ENCODE peak calls at places on chromosomes 13 and 19, in ten cellular contexts. B, W, F, O, J, E, Y, T, A and Q are unnamed samples.

GRCh38 chr13:34720618-34721017 is 221.5 kb upstream of the NBEA start:
- DNase-seq in J (no peak), B (no peak), T (no peak), Y (no peak), E (no peak), A (no peak), F (no peak), W (no peak), O (no peak), Q (no peak)

GRCh38 chr19:12665646-12666304 is 767 bp downstream of the MAN2B1 start:
- DNase-seq in F (no peak), W (no peak), J (no peak), O (no peak), T (peak), B (no peak), E (no peak), Y (peak), A (no peak), Q (no peak)

GRCh38 chr19:4974855-4975469 is 6.0 kb downstream of the KDM4B start:
- DNase-seq in O (no peak), W (no peak), T (no peak), E (no peak), Y (no peak), J (no peak), A (no peak), F (no peak), B (no peak), Q (no peak)

GRCh38 chr13:97395437-97396136 is 38.4 kb upstream of the RAP2A start:
- DNase-seq in B (peak), T (no peak), A (no peak), O (no peak), F (peak), W (no peak), J (peak), E (peak), Y (no peak), Q (no peak)

GRCh38 chr19:6458695-6459355 is 767 bp downstream of the SLC25A23 start:
- DNase-seq in Y (no peak), B (no peak), E (no peak), T (peak), F (no peak), A (no peak), W (peak), O (no peak), J (no peak), Q (no peak)

GRCh38 chr19:55870736-55871135 is 34.4 kb downstream of the NLRP4 start:
- DNase-seq in J (no peak), O (no peak), W (no peak), T (no peak), E (no peak), F (no peak), A (no peak), B (no peak), Y (no peak), Q (no peak)

GRCh38 chr13:32019612-32020233 is 11.9 kb upstream of the FRY start:
- DNase-seq in B (no peak), T (peak), O (peak), E (no peak), F (peak), Y (peak), W (peak), A (no peak), J (peak), Q (peak)

GRCh38 chr13:55761986-55762385 is 1378.7 kb upstream of the PRR20A start:
- DNase-seq in J (no peak), E (no peak), O (no peak), Y (no peak), W (no peak), B (no peak), A (no peak), T (peak), F (peak), Q (no peak)

GRCh38 chr19:23415561-23416191 is 20.4 kb upstream of the ZNF91 start:
- DNase-seq in A (no peak), W (peak), T (no peak), F (no peak), J (peak), B (no peak), O (peak), Y (no peak), E (no peak), Q (no peak)

GRCh38 chr13:87089391-87089790 is 581.8 kb upstream of the SLITRK5 start:
- DNase-seq in E (peak), B (no peak), A (peak), Y (no peak), F (peak), O (no peak), W (no peak), T (no peak), J (peak), Q (peak)

GRCh38 chr13:110705356-110705825 is 525 bp downstream of the CARS2 start:
- DNase-seq in A (no peak), F (peak), W (no peak), Y (no peak), O (no peak), T (no peak), B (no peak), E (no peak), J (peak), Q (no peak)

GRCh38 chr13:114285166-114285808 is 3.9 kb downstream of the UPF3A start:
- DNase-seq in T (no peak), A (no peak), E (no peak), J (peak), F (peak), O (no peak), B (no peak), W (no peak), Y (no peak), Q (no peak)

GRCh38 chr19:49421039-49421877 is 2.0 kb downstream of the PTH2 start:
- DNase-seq in F (peak), O (peak), Y (peak), W (peak), T (no peak), B (no peak), E (no peak), A (no peak), J (peak), Q (no peak)

GRCh38 chr13:48478401-48478800 is 54.5 kb downstream of the RCBTB2 start:
- DNase-seq in F (no peak), J (peak), T (no peak), B (no peak), E (peak), W (no peak), O (no peak), A (peak), Y (no peak), Q (no peak)

GRCh38 chr19:16066611-16067104 is 9.6 kb upstream of the TPM4 start:
- DNase-seq in E (no peak), Y (peak), J (peak), F (peak), T (peak), O (no peak), B (peak), A (no peak), W (no peak), Q (no peak)

GRCh38 chr19:38290631-38291147 is 13.4 kb upstream of the C19orf33 start:
- DNase-seq in A (peak), O (no peak), B (peak), T (no peak), F (peak), Y (no peak), J (peak), W (no peak), E (peak), Q (peak)

GRCh38 chr19:44810555-44811447 is 1.9 kb downstream of the BCAM start:
- DNase-seq in T (no peak), O (no peak), W (no peak), E (no peak), Y (no peak), F (no peak), A (no peak), J (no peak), B (no peak), Q (no peak)

GRCh38 chr19:4676955-4677731 is 7.0 kb upstream of the MYDGF start:
- DNase-seq in W (peak), E (no peak), F (peak), T (peak), A (no peak), O (peak), J (peak), Y (no peak), B (no peak), Q (no peak)

GRCh38 chr13:109204252-109204651 is 574.8 kb downstream of the MYO16 start:
- DNase-seq in F (no peak), E (no peak), O (no peak), T (no peak), W (no peak), B (no peak), J (peak), A (no peak), Y (no peak), Q (no peak)

GRCh38 chr13:24511019-24511823 is 1.4 kb downstream of the PARP4 start:
- DNase-seq in E (peak), O (no peak), T (peak), A (peak), J (peak), F (peak), B (peak), Y (peak), W (peak), Q (no peak)

GRCh38 chr13:29693297-29693945 is 97.9 kb upstream of the SLC7A1 start:
- DNase-seq in F (peak), A (no peak), B (no peak), T (no peak), O (no peak), J (no peak), W (no peak), E (no peak), Y (no peak), Q (no peak)

GRCh38 chr19:14479985-14480694 is 5.0 kb upstream of the PTGER1 start:
- DNase-seq in W (peak), E (no peak), F (no peak), Y (peak), A (no peak), J (no peak), B (no peak), O (peak), T (peak), Q (no peak)

GRCh38 chr19:34310494-34310981 is 54.5 kb upstream of the GPI start:
- DNase-seq in J (no peak), T (no peak), W (no peak), B (no peak), F (no peak), E (no peak), Y (peak), O (no peak), A (no peak), Q (no peak)

GRCh38 chr13:114264886-114265611 is 16.4 kb upstream of the UPF3A start:
- DNase-seq in A (no peak), Y (no peak), F (no peak), E (peak), J (peak), T (no peak), B (no peak), W (no peak), O (no peak), Q (peak)

GRCh38 chr13:110306960-110307696 is at the start of the genes COL4A1 and COL4A2:
- DNase-seq in A (no peak), E (no peak), T (no peak), W (peak), F (peak), Y (no peak), B (no peak), J (peak), O (peak), Q (no peak)

GRCh38 chr19:40398417-40399056 is 8.6 kb upstream of the HIPK4 start:
- DNase-seq in W (peak), T (peak), O (no peak), E (no peak), F (no peak), B (no peak), J (no peak), Y (peak), A (no peak), Q (no peak)

GRCh38 chr19:47699360-47699917 is 13.8 kb upstream of the EHD2 start:
- DNase-seq in W (peak), A (no peak), J (no peak), B (no peak), E (no peak), F (peak), T (peak), O (peak), Y (peak), Q (no peak)

GRCh38 chr19:48258350-48258749 is 2.6 kb upstream of the CARD8 start:
- DNase-seq in T (peak), B (no peak), A (no peak), E (no peak), Y (no peak), F (no peak), O (no peak), W (no peak), J (peak), Q (no peak)

GRCh38 chr19:56098731-56099577 is 22.1 kb downstream of the ZNF787 start:
- DNase-seq in B (no peak), A (no peak), Y (no peak), F (no peak), O (no peak), E (no peak), J (no peak), W (no peak), T (no peak), Q (no peak)

GRCh38 chr19:32748497-32748896 is 28.9 kb downstream of the TDRD12 start:
- DNase-seq in A (no peak), O (no peak), W (peak), J (no peak), E (no peak), T (peak), Y (peak), F (peak), B (no peak), Q (no peak)

GRCh38 chr13:23778879-23779278 is 110.3 kb downstream of the MIPEP start:
- DNase-seq in J (peak), W (no peak), A (no peak), B (peak), O (no peak), F (peak), E (no peak), Y (no peak), T (no peak), Q (no peak)

GRCh38 chr19:903266-903797 is 9.7 kb downstream of the R3HDM4 start:
- DNase-seq in O (no peak), Y (no peak), A (no peak), F (no peak), B (no peak), W (peak), T (no peak), J (no peak), E (no peak), Q (no peak)

GRCh38 chr19:35944553-35944952 is 8.4 kb downstream of the LRFN3 start:
- DNase-seq in O (no peak), B (no peak), Y (no peak), T (no peak), W (no peak), A (no peak), F (no peak), J (no peak), E (no peak), Q (no peak)

GRCh38 chr19:47729468-47729798 is 15.9 kb upstream of the NOP53 start:
- DNase-seq in T (no peak), E (no peak), F (peak), O (peak), W (peak), B (peak), J (peak), A (peak), Y (no peak), Q (peak)

GRCh38 chr19:49851456-49852259 is 699 bp downstream of the PTOV1 start:
- DNase-seq in E (no peak), T (no peak), A (no peak), O (peak), J (no peak), Y (no peak), W (peak), B (no peak), F (no peak), Q (no peak)

GRCh38 chr13:86881390-86881789 is 789.8 kb upstream of the SLITRK5 start:
- DNase-seq in B (no peak), F (no peak), T (no peak), J (no peak), W (no peak), Y (no peak), A (no peak), E (no peak), O (no peak), Q (no peak)

DNA sequence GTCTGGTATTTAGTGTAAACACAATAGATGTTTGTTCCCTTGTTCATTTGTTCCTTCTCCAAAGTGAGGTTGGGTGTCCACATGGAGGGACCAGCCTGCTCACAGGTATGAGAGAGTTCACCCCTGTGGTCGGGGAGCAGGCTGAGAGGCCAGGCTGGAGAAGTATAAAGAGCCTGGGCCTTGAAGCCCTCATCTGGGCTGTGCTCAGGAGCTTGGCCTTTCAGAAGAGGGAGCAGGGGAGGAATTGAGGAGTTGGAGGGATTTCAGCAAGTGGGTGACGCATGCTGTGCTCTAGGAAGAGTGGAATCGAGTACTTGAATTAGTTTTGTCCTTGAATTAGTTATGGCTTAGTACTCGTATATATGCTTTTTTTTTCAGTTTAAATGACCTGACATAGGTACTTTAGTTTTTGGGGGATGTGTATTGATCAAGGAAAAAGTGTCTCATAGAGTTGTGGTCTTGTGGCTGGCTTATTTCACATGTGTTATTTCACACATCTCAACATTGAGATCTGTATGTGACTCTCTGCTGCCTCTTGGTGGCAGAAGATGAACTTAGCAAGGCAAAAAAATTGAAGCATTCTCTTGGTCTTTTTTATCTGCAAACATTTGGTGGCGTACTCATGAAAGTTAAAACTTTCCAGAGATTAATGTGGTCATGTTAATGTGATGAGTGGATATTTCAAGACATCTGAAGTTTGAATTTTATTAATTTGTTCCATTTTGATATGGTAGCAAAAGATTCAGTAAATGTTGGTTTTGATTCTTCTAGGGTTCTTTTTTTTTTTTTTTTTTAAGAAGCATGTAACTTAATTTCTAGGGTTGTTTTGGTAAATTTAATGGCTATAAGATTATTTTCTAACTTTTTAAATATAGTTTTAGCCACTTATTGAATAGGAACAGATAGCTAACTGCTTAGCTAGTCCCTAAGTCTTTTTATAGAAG is 54.3 kb downstream of the SLAIN1 start:
- DNase-seq in B (peak), O (peak), F (peak), A (no peak), E (no peak), T (peak), W (peak), J (peak), Y (peak), Q (peak)
- TF ChIP-seq CTCF in B (peak), O (peak), F (peak), A (peak), E (peak), T (peak), W (peak), J (peak), Y (peak), Q (peak)

DNA sequence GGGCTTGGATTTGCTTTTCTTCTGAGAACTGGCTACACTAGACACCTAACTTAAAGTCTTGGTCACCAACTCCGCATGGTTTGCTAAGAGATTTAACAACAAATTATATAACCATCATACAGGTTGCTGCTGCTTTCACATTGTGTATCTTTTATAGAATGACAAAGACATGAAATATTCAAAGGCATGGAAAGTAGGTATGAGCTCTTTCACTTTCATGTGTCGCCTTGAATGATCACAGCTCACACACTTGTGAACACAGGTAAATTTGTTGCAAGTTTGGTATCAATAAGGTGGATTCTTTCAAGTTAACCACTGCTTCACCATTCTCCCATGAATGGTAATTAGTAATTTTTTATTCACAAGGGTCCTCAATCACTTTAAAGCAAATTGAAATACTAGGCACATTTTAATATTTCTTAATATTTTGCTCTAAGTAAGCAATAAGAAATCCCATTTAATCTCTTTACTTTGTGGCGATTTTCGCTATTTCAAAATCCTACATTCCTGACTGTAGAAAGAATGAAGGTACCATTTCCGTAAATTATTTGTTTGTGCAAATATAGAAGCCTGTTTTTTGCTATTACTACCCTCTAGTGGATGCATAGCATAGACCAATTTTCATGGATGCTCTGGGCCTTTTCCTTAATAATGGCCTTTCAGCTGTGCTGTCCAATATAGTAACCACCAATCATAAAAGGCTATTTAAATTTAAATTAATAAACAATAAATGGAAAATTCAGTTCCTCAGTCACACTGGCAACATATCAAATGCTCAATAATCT is 45.5 kb upstream of the FREM2 start:
- DNase-seq in A (no peak), B (no peak), O (no peak), Y (no peak), J (peak), T (no peak), W (no peak), F (peak), E (no peak), Q (no peak)
- TF ChIP-seq CTCF in A (no peak), B (peak), O (peak), Y (no peak), J (peak), T (no peak), W (peak), F (peak), E (peak), Q (peak)

GRCh38 chr19:18419195-18419698 is at the start of gene SSBP4:
- DNase-seq in Y (peak), W (peak), A (no peak), E (no peak), B (peak), F (peak), T (peak), J (peak), O (peak), Q (no peak)
- TF ChIP-seq CTCF in Y (no peak), W (peak), A (no peak), E (peak), B (no peak), F (peak), T (peak), J (no peak), O (peak), Q (peak)

GRCh38 chr19:3178973-3179738 is 587 bp downstream of the S1PR4 start:
- DNase-seq in F (no peak), W (peak), B (no peak), O (no peak), T (peak), A (no peak), J (no peak), E (no peak), Y (peak), Q (no peak)

GRCh38 chr19:3176715-3177501 is 1.7 kb upstream of the S1PR4 start:
- DNase-seq in A (peak), O (no peak), B (peak), Y (peak), W (no peak), F (peak), E (peak), J (peak), T (peak), Q (no peak)

GRCh38 chr19:3175761-3176714 is 2.5 kb upstream of the S1PR4 start:
- DNase-seq in F (peak), T (peak), Y (peak), A (peak), E (peak), J (peak), W (no peak), B (peak), O (no peak), Q (peak)

GRCh38 chr19:3179739-3180293 is 1.2 kb downstream of the S1PR4 start:
- DNase-seq in A (no peak), B (no peak), J (no peak), E (no peak), W (no peak), T (peak), O (no peak), Y (no peak), F (no peak), Q (no peak)

DNA sequence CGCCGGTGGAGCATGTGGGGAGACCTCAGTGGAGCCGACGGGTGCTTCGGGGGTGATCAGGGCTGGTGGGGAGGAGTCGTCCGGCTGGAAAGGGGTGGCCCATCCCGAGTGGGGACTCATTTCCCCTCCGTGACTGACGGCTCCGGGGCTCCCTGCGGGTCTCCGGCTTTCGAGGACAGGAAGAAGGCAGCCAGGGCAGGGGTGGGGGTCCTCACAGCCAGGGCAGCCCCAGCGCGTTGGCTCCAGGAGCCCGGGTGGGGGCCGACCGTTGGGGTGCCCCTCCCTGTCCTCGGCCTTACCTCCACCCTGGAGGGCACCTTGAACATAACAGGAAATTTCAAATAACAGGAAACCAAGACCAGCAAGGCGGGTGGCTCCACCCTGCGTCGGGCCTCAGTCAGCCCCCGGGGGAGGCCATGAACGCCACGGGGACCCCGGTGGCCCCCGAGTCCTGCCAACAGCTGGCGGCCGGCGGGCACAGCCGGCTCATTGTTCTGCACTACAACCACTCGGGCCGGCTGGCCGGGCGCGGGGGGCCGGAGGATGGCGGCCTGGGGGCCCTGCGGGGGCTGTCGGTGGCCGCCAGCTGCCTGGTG is at the start of gene S1PR4:
- DNase-seq in F (no peak), E (no peak), T (peak), J (no peak), A (no peak), B (no peak), W (no peak), Y (peak), O (no peak), Q (no peak)
- TF ChIP-seq CTCF in F (no peak), E (no peak), T (peak), J (no peak), A (no peak), B (no peak), W (no peak), Y (no peak), O (no peak), Q (no peak)